ENCODE peak calls at places on chromosomes 6 and 20, in six cellular contexts. W, G, N, X, D and K are unnamed samples.

GRCh38 chr6:100753421-100753820 is 127.7 kb downstream of the ASCC3 start:
- DNase-seq in X (no peak), G (no peak), N (no peak), W (no peak), D (no peak), K (no peak)

GRCh38 chr6:101806241-101806640 is 412.7 kb downstream of the GRIK2 start:
- DNase-seq in D (no peak), X (peak), G (no peak), W (no peak), N (no peak), K (no peak)

GRCh38 chr6:39128832-39129231 is 13.8 kb upstream of the SAYSD1 start:
- DNase-seq in N (no peak), G (no peak), X (no peak), W (no peak), D (no peak), K (no peak)

GRCh38 chr20:32941155-32941885 is 62.9 kb downstream of the SUN5 start:
- DNase-seq in G (no peak), X (no peak), N (no peak), W (no peak), D (no peak), K (peak)

GRCh38 chr20:52991783-52992182 is 19.6 kb downstream of the TSHZ2 start:
- DNase-seq in N (no peak), D (no peak), W (no peak), G (no peak), X (no peak), K (no peak)

GRCh38 chr6:107030151-107030550 is 2.2 kb downstream of the MTRES1 start:
- DNase-seq in G (no peak), D (no peak), X (no peak), N (no peak), W (no peak), K (no peak)

GRCh38 chr6:163793584-163793983 is 379.1 kb downstream of the QKI start:
- DNase-seq in X (no peak), G (no peak), W (peak), N (peak), D (no peak), K (no peak)

GRCh38 chr6:164200071-164200470 is 785.6 kb downstream of the QKI start:
- DNase-seq in W (no peak), G (no peak), N (no peak), X (no peak), D (no peak), K (peak)

GRCh38 chr6:84554069-84554468 is 210.3 kb downstream of the TBX18 start:
- DNase-seq in D (no peak), W (no peak), N (no peak), G (no peak), X (no peak), K (no peak)

GRCh38 chr20:50690562-50690978 is 772 bp downstream of the RIPOR3 start:
- DNase-seq in N (no peak), W (no peak), G (peak), D (no peak), X (no peak), K (no peak)

GRCh38 chr6:23510778-23511510 is 615.1 kb upstream of the NRSN1 start:
- DNase-seq in D (no peak), G (no peak), N (no peak), X (no peak), W (no peak), K (no peak)

GRCh38 chr6:111972714-111973678 is 80.9 kb upstream of the CCN6 start:
- DNase-seq in X (peak), W (peak), D (no peak), G (no peak), N (no peak), K (peak)

GRCh38 chr6:845581-845980 is 152.6 kb upstream of the EXOC2 start:
- DNase-seq in X (no peak), D (no peak), W (no peak), N (no peak), G (no peak), K (no peak)

GRCh38 chr6:7684076-7684475 is 41.8 kb upstream of the BMP6 start:
- DNase-seq in W (no peak), D (no peak), G (peak), N (no peak), X (no peak), K (peak)

GRCh38 chr6:41193884-41194283 is 7.1 kb downstream of the TREML2 start:
- DNase-seq in W (no peak), N (no peak), G (no peak), D (no peak), X (no peak), K (no peak)

GRCh38 chr20:18805881-18806280 is 7.7 kb upstream of the SCP2D1 start:
- DNase-seq in D (no peak), G (no peak), W (no peak), X (no peak), N (no peak), K (no peak)

GRCh38 chr6:144757730-144758129 is 472.6 kb downstream of the UTRN start:
- DNase-seq in D (no peak), G (no peak), X (no peak), N (no peak), W (no peak), K (no peak)

GRCh38 chr20:60224914-60225313 is 266.7 kb downstream of the CDH26 start:
- DNase-seq in X (no peak), G (peak), W (peak), D (no peak), N (peak), K (peak)

GRCh38 chr20:33522256-33522820 is 32.4 kb downstream of the CBFA2T2 start:
- DNase-seq in X (no peak), D (no peak), N (no peak), G (peak), W (no peak), K (no peak)

GRCh38 chr20:59753836-59754235 is 149.5 kb downstream of the PHACTR3 start:
- DNase-seq in X (no peak), N (no peak), D (no peak), W (no peak), G (no peak), K (peak)

GRCh38 chr6:36110863-36111262 is 19.4 kb upstream of the MAPK13 start:
- DNase-seq in N (no peak), D (no peak), W (no peak), X (no peak), G (peak), K (no peak)

GRCh38 chr20:31652917-31653385 is 15.2 kb downstream of the COX4I2 start:
- DNase-seq in X (peak), D (no peak), N (no peak), G (no peak), W (no peak), K (no peak)

GRCh38 chr6:95095855-95096254 is 481.5 kb upstream of the MANEA start:
- DNase-seq in G (no peak), X (no peak), W (no peak), N (no peak), D (no peak), K (no peak)

GRCh38 chr6:33430991-33431879 is 11.4 kb downstream of the SYNGAP1 start:
- DNase-seq in W (peak), N (peak), X (peak), G (peak), D (no peak), K (peak)

GRCh38 chr6:66771626-66772025 is 1064.6 kb upstream of the EYS start:
- DNase-seq in D (no peak), W (no peak), G (no peak), X (no peak), N (no peak), K (no peak)

GRCh38 chr6:155813548-155813947 is 357.9 kb upstream of the NOX3 start:
- DNase-seq in W (no peak), N (no peak), X (no peak), D (no peak), G (no peak), K (no peak)

GRCh38 chr6:167655174-167655821 is 171.4 kb upstream of the AFDN start:
- DNase-seq in N (no peak), G (no peak), X (no peak), W (no peak), D (no peak), K (no peak)
- TF ChIP-seq MYC in N (no peak), G (no peak), X (no peak), W (no peak), D (no peak), K (no peak)

GRCh38 chr6:147202516-147203310 is 1.5 kb upstream of the STXBP5 start:
- DNase-seq in N (peak), G (peak), W (peak), D (peak), X (peak), K (peak)

GRCh38 chr6:147201885-147202515 is 2.2 kb upstream of the STXBP5 start:
- DNase-seq in X (no peak), W (peak), G (peak), N (peak), D (no peak), K (peak)

GRCh38 chr6:147204843-147205311 is 660 bp downstream of the STXBP5 start:
- DNase-seq in G (no peak), D (no peak), X (peak), W (no peak), N (no peak), K (no peak)

GRCh38 chr6:147204060-147204785 is at the start of gene STXBP5:
- DNase-seq in X (peak), N (peak), W (peak), D (no peak), G (peak), K (peak)

GRCh38 chr6:147203311-147204059 is 732 bp upstream of the STXBP5 start:
- DNase-seq in N (peak), X (peak), G (peak), D (peak), W (peak), K (peak)
- TF ChIP-seq POLR2A in N (peak), X (peak), G (no peak), D (peak), W (peak), K (peak)

DNA sequence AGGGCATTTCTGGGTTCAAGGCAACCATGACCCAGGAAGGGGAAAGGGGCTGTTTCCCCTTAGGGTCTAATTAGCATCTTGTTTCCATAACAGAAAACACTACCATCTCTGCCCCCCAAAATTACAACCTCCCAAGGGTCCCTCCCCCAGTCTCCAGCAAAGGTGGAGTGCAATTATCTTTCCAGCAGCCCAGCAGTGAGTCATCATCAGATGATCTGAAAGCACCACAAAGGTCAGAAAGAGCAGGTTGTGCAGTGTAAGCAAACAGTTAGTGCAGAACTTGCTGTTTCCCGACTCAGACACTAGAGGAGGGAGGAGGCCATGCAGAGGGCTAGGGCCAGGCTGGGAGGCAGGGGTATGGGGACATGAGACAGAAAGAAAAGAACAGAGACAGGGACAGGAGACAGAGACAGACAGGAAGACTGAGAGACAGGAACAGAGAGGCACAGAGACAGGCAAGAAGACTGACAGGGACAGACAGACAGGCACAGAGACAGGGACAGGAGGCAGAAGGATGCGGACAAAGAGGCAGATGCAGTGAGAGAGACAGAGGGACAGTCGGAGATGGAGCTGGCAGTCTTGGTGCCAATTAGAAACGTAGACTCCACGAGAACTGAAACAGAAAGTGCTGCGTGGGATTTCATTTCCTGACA is 62.5 kb downstream of the PYGB start:
- DNase-seq in D (peak), G (peak), X (peak), N (peak), W (peak), K (peak)
- H3K4me3 ChIP-seq in D (peak), G (peak), X (no peak), N (peak), W (peak), K (peak)

GRCh38 chr6:35018184-35018523 is 123.0 kb downstream of the TCP11 start:
- DNase-seq in D (no peak), G (no peak), N (no peak), W (no peak), X (no peak), K (no peak)
- TF ChIP-seq MYC in D (no peak), G (no peak), N (no peak), W (no peak), X (no peak), K (no peak)